ENCODE peak calls at places on chromosome 19, in four cellular contexts. F is lung; N is left ventricle myocardium inferior; K is CD4-positive, alpha-beta T cell. R is an unnamed sample.

GRCh38 chr19:8388612-8388958 is 1.6 kb upstream of the RAB11B start:
- DNase-seq in F (no peak), N (no peak), K (no peak), R (no peak)

GRCh38 chr19:23116802-23117571 is at the start of gene ZNF730:
- DNase-seq in F (no peak), N (peak), K (no peak), R (peak)

GRCh38 chr19:13429563-13429962 is 76.7 kb downstream of the CACNA1A start:
- DNase-seq in F (no peak), N (no peak), K (no peak), R (no peak)

GRCh38 chr19:23071087-23071511 is 45.7 kb upstream of the ZNF730 start:
- DNase-seq in F (no peak), N (peak), K (no peak), R (no peak)

GRCh38 chr19:18591735-18592385 is 3.3 kb downstream of the REX1BD start:
- DNase-seq in F (no peak), N (no peak), K (no peak), R (no peak)

GRCh38 chr19:3698386-3698950 is 1.8 kb downstream of the PIP5K1C start:
- DNase-seq in F (no peak), N (no peak), K (no peak), R (peak)

GRCh38 chr19:30969586-30969985 is 379.6 kb downstream of the TSHZ3 start:
- DNase-seq in F (no peak), N (no peak), K (no peak), R (no peak)

GRCh38 chr19:4352701-4353121 is 9.3 kb downstream of the MPND start:
- DNase-seq in F (no peak), N (no peak), K (peak), R (no peak)

GRCh38 chr19:33780746-33781145 is 15.9 kb upstream of the KCTD15 start:
- DNase-seq in F (no peak), N (no peak), K (no peak), R (no peak)

GRCh38 chr19:19900574-19901444 is at the start of gene ZNF93:
- DNase-seq in F (peak), N (peak), K (peak), R (peak)

GRCh38 chr19:13005861-13006370 is 10.6 kb downstream of the NFIX start:
- DNase-seq in F (no peak), N (no peak), K (no peak), R (no peak)

GRCh38 chr19:38849746-38850230 is at the start of gene HNRNPL:
- DNase-seq in F (peak), N (no peak), K (peak), R (peak)

GRCh38 chr19:20254151-20254550 is 87.1 kb downstream of the ZNF486 start:
- DNase-seq in F (no peak), N (no peak), K (no peak), R (no peak)

GRCh38 chr19:48103922-48104321 is 6.7 kb downstream of the PLA2G4C start:
- DNase-seq in F (no peak), N (no peak), K (no peak), R (no peak)

GRCh38 chr19:48681127-48681470 is 8.3 kb upstream of the NTN5 start:
- DNase-seq in F (no peak), N (no peak), K (no peak), R (no peak)

GRCh38 chr19:55113570-55114039 is 3.8 kb downstream of the PPP1R12C start:
- DNase-seq in F (peak), N (peak), K (no peak), R (no peak)

GRCh38 chr19:24002256-24002945 is 84.6 kb upstream of the ZNF254 start:
- DNase-seq in F (no peak), N (no peak), K (no peak), R (no peak)

GRCh38 chr19:15136234-15136954 is 29.2 kb downstream of the SYDE1 start:
- DNase-seq in F (no peak), N (no peak), K (no peak), R (no peak)

GRCh38 chr19:34787059-34787824 is 14.2 kb upstream of the ZNF599 start:
- DNase-seq in F (no peak), N (no peak), K (no peak), R (no peak)

GRCh38 chr19:46176116-46176860 is 28.2 kb downstream of the IGFL2 start:
- DNase-seq in F (no peak), N (no peak), K (no peak), R (no peak)

GRCh38 chr19:46179076-46179740 is 31.2 kb downstream of the IGFL2 start:
- DNase-seq in F (no peak), N (no peak), K (no peak), R (no peak)

GRCh38 chr19:46173886-46174475 is 25.9 kb downstream of the IGFL2 start:
- DNase-seq in F (peak), N (no peak), K (no peak), R (no peak)
- TF ChIP-seq CTCF in F (no peak), N (no peak), K (no peak), R (no peak)

DNA sequence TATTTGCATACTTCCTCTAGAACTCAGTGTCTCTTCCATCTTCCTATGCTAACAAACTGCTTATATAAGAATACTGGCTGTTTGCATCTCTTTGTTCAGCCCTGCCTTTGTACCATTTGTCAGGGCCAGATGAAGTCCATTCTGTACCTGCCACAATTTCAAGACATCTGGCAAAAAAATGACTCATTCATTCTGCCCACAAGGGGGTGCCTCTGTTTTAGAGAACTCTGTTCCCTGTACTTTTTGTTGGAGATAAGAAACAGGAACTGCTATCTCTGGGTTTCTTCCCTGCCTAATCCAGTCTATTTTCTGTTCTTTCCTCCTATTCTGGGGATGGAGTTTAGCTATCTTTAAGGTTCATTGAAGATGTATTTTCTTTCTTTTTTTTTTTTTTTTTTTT is 23.0 kb downstream of the ZNF568 start:
- DNase-seq in F (no peak), N (no peak), K (no peak), R (no peak)
- TF ChIP-seq CTCF in F (no peak), N (peak), K (no peak), R (no peak)

DNA sequence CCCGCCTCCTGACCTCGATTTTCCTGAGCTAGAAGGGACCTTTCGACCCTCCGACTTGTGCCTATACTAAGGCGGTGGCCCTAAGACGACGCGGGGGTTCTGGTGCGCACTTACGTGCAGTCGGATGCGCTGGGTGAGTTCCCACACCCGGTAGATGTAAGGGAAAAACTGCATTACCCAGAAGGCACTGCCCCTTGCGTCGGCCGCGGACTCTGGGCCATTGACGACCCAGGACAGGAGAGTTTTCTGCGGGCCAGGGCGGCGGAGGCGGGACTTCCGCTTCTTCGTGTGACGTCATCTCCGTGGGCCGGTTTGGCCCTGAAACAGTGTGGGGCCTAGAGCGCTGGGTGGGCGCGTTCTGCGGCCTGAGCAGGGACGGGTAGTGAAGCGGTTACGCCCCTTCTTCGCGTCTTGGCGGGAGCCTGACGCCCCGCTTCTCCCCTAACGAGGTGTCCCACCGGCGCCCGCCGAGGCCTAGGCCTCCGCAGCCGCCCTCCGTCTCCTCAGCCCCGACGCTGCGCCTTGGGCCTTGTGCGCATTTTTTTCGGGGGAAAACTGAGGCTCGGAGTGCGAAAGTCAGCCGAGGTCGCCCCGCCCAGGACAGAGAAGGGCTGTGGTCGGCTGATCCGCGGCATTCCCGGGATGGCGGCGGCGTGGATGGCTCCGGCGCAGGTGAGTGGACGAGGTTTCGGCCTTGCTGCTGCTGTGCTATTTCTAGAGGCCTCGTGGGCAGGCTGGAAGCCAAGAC is at the start of gene ZNF460:
- DNase-seq in F (peak), N (peak), K (peak), R (peak)
- TF ChIP-seq CTCF in F (no peak), N (no peak), K (no peak), R (no peak)

DNA sequence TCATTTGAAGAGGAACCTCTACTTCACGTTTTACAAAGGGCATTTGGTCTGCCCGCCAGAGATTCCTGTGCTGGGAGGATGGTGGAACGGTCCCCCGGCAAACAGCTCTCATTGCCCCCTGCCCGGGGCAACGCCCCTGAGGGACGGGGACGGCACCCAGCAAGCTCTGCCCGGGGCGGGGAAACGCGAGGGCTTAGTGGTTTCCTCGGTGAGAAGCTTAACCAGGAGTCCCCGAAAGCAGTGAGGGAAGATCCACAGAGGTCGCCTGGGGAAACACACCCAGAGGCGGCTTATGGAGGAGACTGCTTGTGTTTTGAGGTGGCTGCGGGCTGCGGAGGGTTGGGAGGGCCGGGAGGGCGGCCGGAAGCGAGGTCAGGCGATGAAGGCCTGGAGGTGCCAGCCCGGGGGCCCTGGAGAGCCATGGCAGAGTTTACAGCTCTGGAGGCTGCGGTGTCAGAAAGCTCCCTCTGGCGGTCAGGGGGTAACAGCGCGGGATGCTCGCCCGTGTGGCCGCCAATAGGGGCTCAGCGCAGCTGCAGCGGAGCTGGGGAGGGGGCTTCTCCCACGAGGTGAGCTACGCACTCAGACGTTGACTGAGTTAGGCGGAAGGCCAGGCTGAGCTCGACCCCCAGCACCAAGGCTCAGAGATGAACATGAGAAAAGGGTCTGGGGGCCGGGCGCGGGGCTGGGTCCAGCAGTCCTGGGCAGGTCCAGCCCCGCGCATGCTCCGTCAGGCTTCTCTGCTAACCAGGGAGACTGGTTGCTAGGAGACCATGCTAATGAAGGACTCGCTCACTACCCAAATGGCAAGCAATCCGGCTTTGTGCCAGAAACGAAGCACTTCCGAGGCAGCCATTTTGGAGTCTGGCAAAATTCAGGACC is 652 bp upstream of the TPGS1 start:
- DNase-seq in F (peak), N (peak), K (peak), R (peak)
- TF ChIP-seq CTCF in F (peak), N (peak), K (peak), R (peak)